ENCODE peak calls at places on chromosome 14, in seven cellular contexts. Y, A, P, E, T, I and Q are unnamed samples.
A peak's percentile ranks its signal among the peaks of the same experiment; 100 is the strongest.

GRCh38 chr14:77638738-77639137 is 22.3 kb upstream of the SPTLC2 start:
- DNase-seq in I (peak; percentile 52), P (no peak), T (no peak), Y (no peak), E (no peak), A (no peak), Q (no peak)

GRCh38 chr14:90409209-90409730 is 12.4 kb downstream of the CALM1 start:
- DNase-seq in A (no peak), I (peak; percentile 99), T (no peak), E (no peak), Y (peak; percentile 81), P (no peak), Q (no peak)

GRCh38 chr14:102942069-102942468 is 19.6 kb downstream of the AMN start:
- DNase-seq in P (no peak), A (no peak), T (no peak), I (no peak), Y (no peak), E (no peak), Q (no peak)

GRCh38 chr14:52695481-52696091 is at the start of gene ERO1A:
- DNase-seq in A (no peak), Y (peak; percentile 82), T (peak; percentile 96), I (peak; percentile 86), E (peak; percentile 68), P (no peak), Q (peak; percentile 36)

GRCh38 chr14:93787465-93788306 is 599 bp downstream of the PRIMA1 start:
- DNase-seq in E (no peak), P (no peak), I (no peak), A (no peak), Y (no peak), T (no peak), Q (no peak)

GRCh38 chr14:88049271-88049670 is 44.3 kb downstream of the GPR65 start:
- DNase-seq in E (no peak), I (no peak), A (no peak), P (no peak), T (no peak), Y (no peak), Q (no peak)

GRCh38 chr14:74502236-74503019 is 8.9 kb downstream of the ISCA2 start:
- DNase-seq in Y (no peak), P (no peak), A (peak; percentile 81), T (no peak), I (no peak), E (no peak), Q (no peak)

GRCh38 chr14:68133856-68134255 is 314.3 kb downstream of the RAD51B start:
- DNase-seq in A (no peak), I (no peak), P (no peak), E (no peak), T (no peak), Y (no peak), Q (no peak)

GRCh38 chr14:34368115-34368970 is 93.7 kb downstream of the SPTSSA start:
- DNase-seq in T (no peak), A (no peak), E (no peak), P (no peak), Y (no peak), I (no peak), Q (no peak)

GRCh38 chr14:67514650-67515385 is 18.3 kb upstream of the PLEKHH1 start:
- DNase-seq in A (no peak), T (peak; percentile 89), Y (peak; percentile 16), P (no peak), I (peak; percentile 15), E (peak; percentile 59), Q (peak; percentile 44)

GRCh38 chr14:105083926-105084685 is 18.9 kb upstream of the GPR132 start:
- DNase-seq in A (no peak), Y (no peak), P (no peak), I (no peak), T (no peak), E (no peak), Q (no peak)

GRCh38 chr14:73463411-73463810 is 5.1 kb upstream of the NUMB start:
- DNase-seq in E (no peak), A (no peak), I (peak; percentile 86), Y (peak; percentile 23), P (no peak), T (peak; percentile 83), Q (no peak)

GRCh38 chr14:61260939-61261776 is 20.0 kb downstream of the TMEM30B start:
- DNase-seq in Y (no peak), E (no peak), A (no peak), P (no peak), T (no peak), I (no peak), Q (no peak)

GRCh38 chr14:83483063-83483462 is 1949.4 kb upstream of the SEL1L start:
- DNase-seq in Y (no peak), T (no peak), P (no peak), E (no peak), A (no peak), I (no peak), Q (no peak)

GRCh38 chr14:71415404-71415690 is 508.1 kb downstream of the PCNX1 start:
- DNase-seq in E (no peak), Y (no peak), I (no peak), P (no peak), T (no peak), A (no peak), Q (no peak)

GRCh38 chr14:35682802-35683201 is 126.3 kb downstream of the RALGAPA1 start:
- DNase-seq in P (no peak), E (no peak), Y (no peak), T (no peak), I (no peak), A (no peak), Q (no peak)

GRCh38 chr14:100862277-100862676 is 36.4 kb downstream of the MEG3 start:
- DNase-seq in I (no peak), P (no peak), E (no peak), Y (no peak), A (no peak), T (peak; percentile 24), Q (no peak)

GRCh38 chr14:28055008-28055407 is 711.6 kb upstream of the FOXG1 start:
- DNase-seq in P (no peak), A (no peak), T (no peak), Y (no peak), E (no peak), I (no peak), Q (no peak)

GRCh38 chr14:37051153-37051552 is 121.3 kb downstream of the SLC25A21 start:
- DNase-seq in P (no peak), A (no peak), Y (no peak), I (peak; percentile 77), T (no peak), E (no peak), Q (no peak)

GRCh38 chr14:79961197-79961596 is 250.1 kb downstream of the DIO2 start:
- DNase-seq in P (no peak), E (no peak), T (no peak), A (no peak), I (no peak), Y (no peak), Q (no peak)

GRCh38 chr14:67276131-67276530 is 34.9 kb downstream of the PALS1 start:
- DNase-seq in A (no peak), P (no peak), T (no peak), Y (no peak), I (peak; percentile 21), E (no peak), Q (no peak)

GRCh38 chr14:95515080-95515489 is 1.4 kb downstream of the SYNE3 start:
- DNase-seq in P (no peak), A (no peak), T (peak; percentile 88), E (no peak), I (peak; percentile 84), Y (no peak), Q (no peak)

GRCh38 chr14:35534884-35535793 is 1.2 kb downstream of the INSM2 start:
- DNase-seq in T (peak; percentile 88), A (no peak), P (no peak), Y (peak; percentile 44), I (peak; percentile 69), E (peak; percentile 73), Q (peak; percentile 42)

GRCh38 chr14:75711796-75712211 is 50.8 kb downstream of the TTLL5 start:
- DNase-seq in P (no peak), A (no peak), I (peak; percentile 46), Y (peak; percentile 43), E (no peak), T (no peak), Q (no peak)

GRCh38 chr14:92310776-92311375 is 12.1 kb upstream of the SLC24A4 start:
- DNase-seq in I (no peak), Y (no peak), E (no peak), T (no peak), P (no peak), A (no peak), Q (no peak)
- H3K9me3 ChIP-seq in I (no peaks in the 10 kb centered on the region), Y (no peaks in the 10 kb centered on the region), E (no peaks in the 10 kb centered on the region), T (no peaks in the 10 kb centered on the region), P (no peaks in the 10 kb centered on the region), A (no peaks in the 10 kb centered on the region), Q (no peaks in the 10 kb centered on the region)

GRCh38 chr14:27002179-27002578 is 404.3 kb upstream of the NOVA1 start:
- DNase-seq in T (no peak), I (no peak), E (no peak), Y (no peak), P (no peak), A (no peak), Q (no peak)
- H3K9me3 ChIP-seq in T (no peaks in the 10 kb centered on the region), I (no peaks in the 10 kb centered on the region), E (no peaks in the 10 kb centered on the region), Y (no peaks in the 10 kb centered on the region), P (no peaks in the 10 kb centered on the region), A (no peaks in the 10 kb centered on the region), Q (no peaks in the 10 kb centered on the region)

GRCh38 chr14:98961191-98961590 is 310.8 kb downstream of the BCL11B start:
- DNase-seq in Y (no peak), P (no peak), E (no peak), A (no peak), I (no peak), T (no peak), Q (no peak)

GRCh38 chr14:98958048-98959031 is 313.7 kb downstream of the BCL11B start:
- DNase-seq in A (no peak), Y (no peak), P (no peak), T (no peak), I (no peak), E (no peak), Q (no peak)

GRCh38 chr14:98960617-98961013 is 311.4 kb downstream of the BCL11B start:
- DNase-seq in E (no peak), A (no peak), T (no peak), P (no peak), I (no peak), Y (no peak), Q (no peak)

GRCh38 chr14:98959410-98959809 is 312.6 kb downstream of the BCL11B start:
- DNase-seq in Y (no peak), P (no peak), I (no peak), A (no peak), T (no peak), E (no peak), Q (no peak)

GRCh38 chr14:98959958-98960616 is 311.9 kb downstream of the BCL11B start:
- DNase-seq in Y (no peak), P (no peak), E (no peak), A (peak; percentile 87), I (no peak), T (no peak), Q (no peak)
- H3K9me3 ChIP-seq in Y (no peaks in the 10 kb centered on the region), P (no peaks in the 10 kb centered on the region), E (no peaks in the 10 kb centered on the region), A (no peaks in the 10 kb centered on the region), I (no peaks in the 10 kb centered on the region), T (no peaks in the 10 kb centered on the region), Q (no peaks in the 10 kb centered on the region)

DNA sequence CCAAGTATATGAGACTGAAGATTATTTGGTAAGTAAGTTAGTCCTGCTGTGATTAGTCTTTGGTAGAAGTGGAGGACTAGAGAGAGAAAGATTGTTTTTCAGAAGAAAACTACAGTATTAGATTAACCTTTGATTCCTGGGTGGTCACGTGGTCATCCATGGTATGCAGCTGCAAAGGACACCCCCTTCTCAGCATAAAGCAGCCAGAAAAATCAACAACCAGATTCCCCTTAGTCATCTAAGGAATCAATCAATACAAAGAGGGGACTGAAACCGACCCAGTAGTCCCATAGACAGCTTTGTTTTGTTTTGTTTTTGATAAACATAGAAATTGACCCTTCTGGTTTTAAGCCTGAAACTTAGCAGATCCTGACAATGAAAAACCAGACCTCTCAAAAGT is 30.3 kb upstream of the MDGA2 start:
- DNase-seq in A (no peak), I (no peak), P (no peak), E (no peak), Y (no peak), T (no peak), Q (no peak)
- H3K9me3 ChIP-seq in A (no peaks in the 10 kb centered on the region), I (no peaks in the 10 kb centered on the region), P (no peaks in the 10 kb centered on the region), E (no peaks in the 10 kb centered on the region), Y (no peaks in the 10 kb centered on the region), T (peaks cover 12% of the 10 kb centered on the region), Q (no peaks in the 10 kb centered on the region)